ENCODE peak calls at places on chromosomes 12 and 14, in five cellular contexts. X is fibroblast of pulmonary artery; O is stimulated activated CD8-positive, alpha-beta memory T cell treated with anti-CD3 and anti-CD28 coated beads, Interleukin-12 subunit alpha, Interleukin-12 subunit beta, amount 100 ng/mL, for 1 hour; S is left cardiac atrium; F is body of pancreas. T is an unnamed sample.

GRCh38 chr12:49674318-49674985 is 32.8 kb downstream of the FMNL3 start:
- DNase-seq in X (peak; percentile 32), O (no peak), S (no peak), F (no peak), T (no peak)

GRCh38 chr14:100547633-100548294 is 39.5 kb downstream of the BEGAIN start:
- DNase-seq in X (peak; percentile 50), O (peak; percentile 19), S (peak; percentile 56), F (peak; percentile 91), T (peak; percentile 54)

GRCh38 chr12:30882706-30883105 is 43.8 kb upstream of the TSPAN11 start:
- DNase-seq in X (no peak), O (no peak), S (no peak), F (no peak), T (no peak)

GRCh38 chr14:69808919-69809808 is 12.1 kb upstream of the SLC10A1 start:
- DNase-seq in X (no peak), O (no peak), S (no peak), F (no peak), T (no peak)

GRCh38 chr12:14913381-14913781 is 25.0 kb downstream of the ERP27 start:
- DNase-seq in X (peak; percentile 48), O (no peak), S (peak; percentile 37), F (peak; percentile 32), T (no peak)

GRCh38 chr12:69688496-69689427 is 10.3 kb downstream of the BEST3 start:
- DNase-seq in X (peak; percentile 90), O (no peak), S (peak; percentile 80), F (peak; percentile 33), T (peak; percentile 84)

GRCh38 chr12:46384451-46385301 is 12.1 kb upstream of the SLC38A2 start:
- DNase-seq in X (peak; percentile 77), O (no peak), S (no peak), F (no peak), T (no peak)

GRCh38 chr12:129119537-129119936 is 266.3 kb downstream of the GLT1D1 start:
- DNase-seq in X (no peak), O (no peak), S (no peak), F (no peak), T (no peak)

GRCh38 chr14:100241279-100241678 is 2.3 kb downstream of the YY1 start:
- DNase-seq in X (no peak), O (no peak), S (no peak), F (no peak), T (no peak)

GRCh38 chr14:93954900-93955891 is 21.2 kb downstream of the ASB2 start:
- DNase-seq in X (no peak), O (no peak), S (no peak), F (peak; percentile 54), T (no peak)